ENCODE peak calls at places on chromosomes 4 and X, in nine cellular contexts. One of them, this sample, is unnamed.

GRCh38 chrX:154125356-154126040 is 18.5 kb upstream of the OPN1LW start:
- DNase-seq in colonic mucosa: no peak
- DNase-seq in endothelial cell of umbilical vein: no peak
- DNase-seq in adipocyte: no peak
- DNase-seq in IMR-90: no peak
- DNase-seq in K562: peak; percentile 14
- DNase-seq in fibroblast of lung: peak; percentile 2
- DNase-seq in astrocyte: no peak
- DNase-seq in kidney: peak; percentile 83
- DNase-seq in this sample: no peak

GRCh38 chrX:136170109-136170800 is 22.9 kb downstream of the FHL1 start:
- DNase-seq in endothelial cell of umbilical vein: peak; percentile 51
- DNase-seq in fibroblast of lung: peak; percentile 61
- DNase-seq in astrocyte: peak; percentile 23
- DNase-seq in adipocyte: peak; percentile 52
- DNase-seq in kidney: no peak
- DNase-seq in colonic mucosa: no peak
- DNase-seq in K562: no peak
- DNase-seq in IMR-90: peak; percentile 50
- DNase-seq in this sample: no peak

GRCh38 chr4:70518716-70519115 is 347 bp downstream of the AMTN start:
- DNase-seq in K562: no peak
- DNase-seq in endothelial cell of umbilical vein: no peak
- DNase-seq in astrocyte: no peak
- DNase-seq in IMR-90: no peak
- DNase-seq in colonic mucosa: no peak
- DNase-seq in adipocyte: peak; percentile 39
- DNase-seq in kidney: no peak
- DNase-seq in fibroblast of lung: peak; percentile 12
- DNase-seq in this sample: no peak

GRCh38 chr4:35461931-35462659 is 782.2 kb downstream of the ARAP2 start:
- DNase-seq in adipocyte: no peak
- DNase-seq in IMR-90: no peak
- DNase-seq in kidney: peak; percentile 26
- DNase-seq in fibroblast of lung: no peak
- DNase-seq in colonic mucosa: no peak
- DNase-seq in astrocyte: no peak
- DNase-seq in K562: no peak
- DNase-seq in endothelial cell of umbilical vein: no peak
- DNase-seq in this sample: peak; percentile 59

GRCh38 chrX:40953369-40953768 is 131.9 kb upstream of the USP9X start:
- DNase-seq in kidney: no peak
- DNase-seq in fibroblast of lung: no peak
- DNase-seq in IMR-90: no peak
- DNase-seq in K562: no peak
- DNase-seq in adipocyte: no peak
- DNase-seq in colonic mucosa: no peak
- DNase-seq in endothelial cell of umbilical vein: no peak
- DNase-seq in astrocyte: no peak
- DNase-seq in this sample: no peak

GRCh38 chr4:159060161-159060560 is 42.7 kb upstream of the RAPGEF2 start:
- DNase-seq in adipocyte: no peak
- DNase-seq in kidney: no peak
- DNase-seq in colonic mucosa: no peak
- DNase-seq in K562: no peak
- DNase-seq in fibroblast of lung: no peak
- DNase-seq in IMR-90: no peak
- DNase-seq in astrocyte: no peak
- DNase-seq in endothelial cell of umbilical vein: no peak
- DNase-seq in this sample: no peak

GRCh38 chr4:184420402-184420801 is 53.9 kb downstream of the IRF2 start:
- DNase-seq in kidney: no peak
- DNase-seq in fibroblast of lung: no peak
- DNase-seq in colonic mucosa: no peak
- DNase-seq in astrocyte: no peak
- DNase-seq in IMR-90: no peak
- DNase-seq in endothelial cell of umbilical vein: no peak
- DNase-seq in adipocyte: no peak
- DNase-seq in K562: no peak
- DNase-seq in this sample: no peak

GRCh38 chrX:13339607-13340006 is 19.8 kb upstream of the ATXN3L start:
- DNase-seq in IMR-90: no peak
- DNase-seq in endothelial cell of umbilical vein: no peak
- DNase-seq in colonic mucosa: peak; percentile 49
- DNase-seq in adipocyte: no peak
- DNase-seq in astrocyte: no peak
- DNase-seq in K562: no peak
- DNase-seq in kidney: no peak
- DNase-seq in fibroblast of lung: no peak
- DNase-seq in this sample: no peak

GRCh38 chr4:25234390-25235367 is 846 bp downstream of the PI4K2B start:
- DNase-seq in kidney: peak; percentile 86
- DNase-seq in astrocyte: peak; percentile 77
- DNase-seq in fibroblast of lung: peak; percentile 88
- DNase-seq in IMR-90: peak; percentile 81
- DNase-seq in K562: peak; percentile 19
- DNase-seq in endothelial cell of umbilical vein: peak; percentile 92
- DNase-seq in adipocyte: peak; percentile 92
- DNase-seq in colonic mucosa: peak; percentile 60
- DNase-seq in this sample: peak; percentile 81

GRCh38 chrX:131650637-131651410 is 107.0 kb downstream of the OR13H1 start:
- DNase-seq in endothelial cell of umbilical vein: no peak
- DNase-seq in kidney: no peak
- DNase-seq in IMR-90: no peak
- DNase-seq in fibroblast of lung: no peak
- DNase-seq in astrocyte: peak; percentile 39
- DNase-seq in K562: no peak
- DNase-seq in colonic mucosa: no peak
- DNase-seq in adipocyte: no peak
- DNase-seq in this sample: no peak

GRCh38 chrX:150854856-150855255 is 43.6 kb downstream of the CD99L2 start:
- DNase-seq in astrocyte: no peak
- DNase-seq in K562: no peak
- DNase-seq in endothelial cell of umbilical vein: no peak
- DNase-seq in adipocyte: no peak
- DNase-seq in colonic mucosa: no peak
- DNase-seq in fibroblast of lung: no peak
- DNase-seq in kidney: no peak
- DNase-seq in IMR-90: no peak
- DNase-seq in this sample: no peak

GRCh38 chr4:147052361-147052760 is 106.7 kb upstream of the TTC29 start:
- DNase-seq in IMR-90: no peak
- DNase-seq in adipocyte: no peak
- DNase-seq in colonic mucosa: no peak
- DNase-seq in endothelial cell of umbilical vein: no peak
- DNase-seq in kidney: no peak
- DNase-seq in fibroblast of lung: no peak
- DNase-seq in K562: no peak
- DNase-seq in astrocyte: no peak
- DNase-seq in this sample: no peak

GRCh38 chr4:73735231-73735630 is 5.1 kb upstream of the CXCL8 start:
- DNase-seq in endothelial cell of umbilical vein: peak; percentile 90
- DNase-seq in adipocyte: peak; percentile 44
- DNase-seq in IMR-90: peak; percentile 79
- DNase-seq in kidney: no peak
- DNase-seq in astrocyte: peak; percentile 57
- DNase-seq in fibroblast of lung: peak; percentile 78
- DNase-seq in colonic mucosa: no peak
- DNase-seq in K562: no peak
- DNase-seq in this sample: no peak
- H3K4me1 ChIP-seq in endothelial cell of umbilical vein: peaks cover 45% of the 10 kb centered on the region
- H3K4me1 ChIP-seq in adipocyte: peaks cover 40% of the 10 kb centered on the region
- H3K4me1 ChIP-seq in IMR-90: peaks cover 5% of the 10 kb centered on the region
- H3K4me1 ChIP-seq in kidney: no peaks in the 10 kb centered on the region
- H3K4me1 ChIP-seq in astrocyte: no peaks in the 10 kb centered on the region
- H3K4me1 ChIP-seq in fibroblast of lung: peaks cover 5% of the 10 kb centered on the region
- H3K4me1 ChIP-seq in colonic mucosa: no peaks in the 10 kb centered on the region
- H3K4me1 ChIP-seq in K562: peaks cover 27% of the 10 kb centered on the region
- H3K4me1 ChIP-seq in this sample: no peaks in the 10 kb centered on the region

GRCh38 chrX:1452497-1453389 is at the start of gene ASMTL:
- DNase-seq in adipocyte: peak; percentile 100
- DNase-seq in colonic mucosa: peak; percentile 100
- DNase-seq in astrocyte: peak; percentile 89
- DNase-seq in endothelial cell of umbilical vein: peak; percentile 99
- DNase-seq in K562: peak; percentile 92
- DNase-seq in IMR-90: peak; percentile 99
- DNase-seq in kidney: peak; percentile 100
- DNase-seq in fibroblast of lung: peak; percentile 100
- DNase-seq in this sample: peak; percentile 100

GRCh38 chrX:1449581-1450149 is 3.0 kb downstream of the ASMTL start:
- DNase-seq in K562: no peak
- DNase-seq in endothelial cell of umbilical vein: no peak
- DNase-seq in astrocyte: no peak
- DNase-seq in IMR-90: no peak
- DNase-seq in kidney: no peak
- DNase-seq in fibroblast of lung: no peak
- DNase-seq in colonic mucosa: no peak
- DNase-seq in adipocyte: no peak
- DNase-seq in this sample: peak; percentile 22

GRCh38 chrX:1451676-1452496 is 823 bp downstream of the ASMTL start:
- DNase-seq in IMR-90: no peak
- DNase-seq in K562: no peak
- DNase-seq in kidney: peak; percentile 88
- DNase-seq in endothelial cell of umbilical vein: no peak
- DNase-seq in adipocyte: no peak
- DNase-seq in fibroblast of lung: no peak
- DNase-seq in astrocyte: no peak
- DNase-seq in colonic mucosa: peak; percentile 42
- DNase-seq in this sample: peak; percentile 46

GRCh38 chrX:1450381-1451161 is 2.1 kb downstream of the ASMTL start:
- DNase-seq in astrocyte: no peak
- DNase-seq in kidney: peak; percentile 51
- DNase-seq in endothelial cell of umbilical vein: no peak
- DNase-seq in adipocyte: no peak
- DNase-seq in K562: no peak
- DNase-seq in IMR-90: no peak
- DNase-seq in colonic mucosa: no peak
- DNase-seq in fibroblast of lung: no peak
- DNase-seq in this sample: peak; percentile 32

GRCh38 chrX:1451251-1451675 is 1.4 kb downstream of the ASMTL start:
- DNase-seq in adipocyte: no peak
- DNase-seq in colonic mucosa: no peak
- DNase-seq in fibroblast of lung: no peak
- DNase-seq in IMR-90: no peak
- DNase-seq in astrocyte: no peak
- DNase-seq in kidney: peak; percentile 72
- DNase-seq in K562: no peak
- DNase-seq in endothelial cell of umbilical vein: no peak
- DNase-seq in this sample: no peak
- H3K9ac ChIP-seq in adipocyte: no peak overlapping the region
- H3K9ac ChIP-seq in colonic mucosa: peak overlapping the region; percentile 12
- H3K9ac ChIP-seq in fibroblast of lung: no peak overlapping the region
- H3K9ac ChIP-seq in IMR-90: no peak overlapping the region
- H3K9ac ChIP-seq in astrocyte: peak overlapping the region; percentile 94
- H3K9ac ChIP-seq in kidney: peak overlapping the region; percentile 79
- H3K9ac ChIP-seq in K562: no peak overlapping the region
- H3K9ac ChIP-seq in endothelial cell of umbilical vein: no peak overlapping the region
- H3K9ac ChIP-seq in this sample: no peak overlapping the region

GRCh38 chr4:40254961-40255721 is 58.3 kb downstream of the RHOH start:
- DNase-seq in colonic mucosa: no peak
- DNase-seq in adipocyte: peak; percentile 75
- DNase-seq in kidney: no peak
- DNase-seq in IMR-90: peak; percentile 48
- DNase-seq in fibroblast of lung: peak; percentile 81
- DNase-seq in endothelial cell of umbilical vein: peak; percentile 71
- DNase-seq in K562: no peak
- DNase-seq in astrocyte: peak; percentile 70
- DNase-seq in this sample: no peak

GRCh38 chr4:40246938-40247337 is 50.1 kb downstream of the RHOH start:
- DNase-seq in K562: no peak
- DNase-seq in colonic mucosa: no peak
- DNase-seq in astrocyte: no peak
- DNase-seq in fibroblast of lung: no peak
- DNase-seq in kidney: no peak
- DNase-seq in endothelial cell of umbilical vein: no peak
- DNase-seq in adipocyte: no peak
- DNase-seq in IMR-90: no peak
- DNase-seq in this sample: no peak

GRCh38 chr4:40253906-40254305 is 57.1 kb downstream of the RHOH start:
- DNase-seq in colonic mucosa: no peak
- DNase-seq in adipocyte: no peak
- DNase-seq in fibroblast of lung: peak; percentile 11
- DNase-seq in endothelial cell of umbilical vein: no peak
- DNase-seq in astrocyte: no peak
- DNase-seq in kidney: no peak
- DNase-seq in K562: no peak
- DNase-seq in IMR-90: no peak
- DNase-seq in this sample: no peak

GRCh38 chr4:40247350-40247749 is 50.5 kb downstream of the RHOH start:
- DNase-seq in kidney: no peak
- DNase-seq in colonic mucosa: no peak
- DNase-seq in K562: no peak
- DNase-seq in fibroblast of lung: no peak
- DNase-seq in IMR-90: no peak
- DNase-seq in adipocyte: no peak
- DNase-seq in endothelial cell of umbilical vein: no peak
- DNase-seq in astrocyte: no peak
- DNase-seq in this sample: no peak

DNA sequence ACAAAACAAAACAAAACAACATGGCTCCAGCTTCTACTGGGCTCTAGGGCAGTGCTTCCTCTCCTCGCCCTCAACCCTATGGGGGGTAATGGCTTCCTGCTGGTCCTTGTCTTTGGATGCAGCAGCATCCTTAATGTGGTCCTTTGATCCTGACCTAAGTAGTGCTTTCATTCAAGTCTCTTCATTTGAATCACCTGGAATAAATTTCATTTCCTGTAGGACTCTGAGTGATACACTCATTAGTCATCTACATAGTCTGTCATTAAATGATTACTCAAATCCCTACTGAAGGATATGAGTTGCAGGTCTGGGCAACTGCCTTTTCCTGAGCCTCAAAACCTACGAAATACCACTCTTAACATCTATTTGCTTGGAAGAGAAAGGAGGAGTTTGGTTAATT is 54.5 kb downstream of the RHOH start:
- DNase-seq in adipocyte: no peak
- DNase-seq in endothelial cell of umbilical vein: peak; percentile 42
- DNase-seq in IMR-90: no peak
- DNase-seq in colonic mucosa: no peak
- DNase-seq in fibroblast of lung: no peak
- DNase-seq in kidney: no peak
- DNase-seq in K562: no peak
- DNase-seq in astrocyte: peak; percentile 23
- DNase-seq in this sample: no peak
- H3K4me1 ChIP-seq in adipocyte: peaks cover 18% of the 10 kb centered on the region
- H3K4me1 ChIP-seq in endothelial cell of umbilical vein: peaks cover 26% of the 10 kb centered on the region
- H3K4me1 ChIP-seq in IMR-90: peaks cover 7% of the 10 kb centered on the region
- H3K4me1 ChIP-seq in colonic mucosa: no peaks in the 10 kb centered on the region
- H3K4me1 ChIP-seq in fibroblast of lung: peaks cover 4% of the 10 kb centered on the region
- H3K4me1 ChIP-seq in kidney: no peaks in the 10 kb centered on the region
- H3K4me1 ChIP-seq in K562: no peaks in the 10 kb centered on the region
- H3K4me1 ChIP-seq in astrocyte: peaks cover 19% of the 10 kb centered on the region
- H3K4me1 ChIP-seq in this sample: peaks cover 5% of the 10 kb centered on the region

DNA sequence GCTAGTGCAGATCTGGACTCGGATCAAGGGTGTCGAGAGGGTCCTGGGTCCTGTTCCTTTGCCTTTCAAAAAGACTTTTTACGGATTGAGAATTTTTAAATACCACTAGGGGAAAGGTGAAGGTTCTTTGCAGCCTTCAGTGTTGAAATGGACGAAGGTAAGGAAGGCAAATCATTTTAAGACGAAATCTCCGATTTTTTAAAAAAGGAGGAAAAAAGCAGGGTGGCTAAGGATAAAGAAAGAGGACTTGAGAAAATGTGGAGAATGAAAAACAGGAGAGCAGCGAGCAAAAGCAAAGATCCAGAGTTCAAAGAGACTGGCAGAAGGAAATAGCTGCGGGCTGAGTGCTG is 333 bp downstream of the EPHA5 start:
- DNase-seq in fibroblast of lung: no peak
- DNase-seq in endothelial cell of umbilical vein: no peak
- DNase-seq in adipocyte: no peak
- DNase-seq in IMR-90: no peak
- DNase-seq in kidney: no peak
- DNase-seq in colonic mucosa: no peak
- DNase-seq in astrocyte: no peak
- DNase-seq in K562: no peak
- DNase-seq in this sample: no peak
- H3K9ac ChIP-seq in fibroblast of lung: no peak overlapping the region
- H3K9ac ChIP-seq in endothelial cell of umbilical vein: peak overlapping the region; percentile 65
- H3K9ac ChIP-seq in adipocyte: no peak overlapping the region
- H3K9ac ChIP-seq in IMR-90: no peak overlapping the region
- H3K9ac ChIP-seq in kidney: no peak overlapping the region
- H3K9ac ChIP-seq in colonic mucosa: no peak overlapping the region
- H3K9ac ChIP-seq in astrocyte: peak overlapping the region; percentile 97
- H3K9ac ChIP-seq in K562: no peak overlapping the region
- H3K9ac ChIP-seq in this sample: no peak overlapping the region